ENCODE peak calls at places on chromosome 18, in nine cellular contexts. One of them, this sample, is unnamed.
A peak's percentile ranks its signal among the peaks of the same experiment; 100 is the strongest.

GRCh38 chr18:58762781-58763171 is 91.5 kb downstream of the MALT1 start:
- DNase-seq in SK-N-SH: no peak
- DNase-seq in endothelial cell of umbilical vein: no peak
- DNase-seq in GM12878: no peak
- DNase-seq in K562: no peak
- DNase-seq in A549: no peak
- DNase-seq in H1: no peak
- DNase-seq in HepG2: no peak
- DNase-seq in HCT116: no peak
- DNase-seq in this sample: peak; percentile 61

GRCh38 chr18:43193336-43193735 is 77.9 kb upstream of the RIT2 start:
- DNase-seq in GM12878: no peak
- DNase-seq in K562: no peak
- DNase-seq in A549: no peak
- DNase-seq in endothelial cell of umbilical vein: no peak
- DNase-seq in HepG2: no peak
- DNase-seq in HCT116: no peak
- DNase-seq in SK-N-SH: no peak
- DNase-seq in H1: no peak
- DNase-seq in this sample: no peak

GRCh38 chr18:70015127-70015526 is 67.5 kb upstream of the CD226 start:
- DNase-seq in A549: no peak
- DNase-seq in GM12878: no peak
- DNase-seq in endothelial cell of umbilical vein: no peak
- DNase-seq in HCT116: no peak
- DNase-seq in K562: no peak
- DNase-seq in H1: no peak
- DNase-seq in HepG2: no peak
- DNase-seq in SK-N-SH: no peak
- DNase-seq in this sample: no peak

GRCh38 chr18:74493689-74494088 is 2.5 kb upstream of the CNDP2 start:
- DNase-seq in H1: peak; percentile 42
- DNase-seq in K562: no peak
- DNase-seq in HCT116: peak; percentile 35
- DNase-seq in GM12878: no peak
- DNase-seq in endothelial cell of umbilical vein: peak; percentile 54
- DNase-seq in HepG2: peak; percentile 68
- DNase-seq in SK-N-SH: no peak
- DNase-seq in A549: peak; percentile 14
- DNase-seq in this sample: peak; percentile 58

GRCh38 chr18:54444309-54444914 is 86.7 kb downstream of the C18orf54 start:
- DNase-seq in GM12878: no peak
- DNase-seq in H1: peak; percentile 81
- DNase-seq in SK-N-SH: peak; percentile 39
- DNase-seq in HCT116: peak; percentile 60
- DNase-seq in HepG2: peak; percentile 32
- DNase-seq in A549: peak; percentile 6
- DNase-seq in K562: peak; percentile 26
- DNase-seq in endothelial cell of umbilical vein: peak; percentile 66
- DNase-seq in this sample: peak; percentile 55

GRCh38 chr18:22547807-22548561 is 130.3 kb upstream of the CTAGE1 start:
- DNase-seq in GM12878: no peak
- DNase-seq in A549: no peak
- DNase-seq in HCT116: no peak
- DNase-seq in HepG2: no peak
- DNase-seq in K562: no peak
- DNase-seq in SK-N-SH: no peak
- DNase-seq in H1: no peak
- DNase-seq in endothelial cell of umbilical vein: no peak
- DNase-seq in this sample: no peak

GRCh38 chr18:36769172-36769571 is 59.6 kb downstream of the TPGS2 start:
- DNase-seq in endothelial cell of umbilical vein: no peak
- DNase-seq in A549: no peak
- DNase-seq in GM12878: no peak
- DNase-seq in SK-N-SH: no peak
- DNase-seq in HCT116: no peak
- DNase-seq in H1: no peak
- DNase-seq in K562: no peak
- DNase-seq in HepG2: no peak
- DNase-seq in this sample: no peak

GRCh38 chr18:76679877-76680276 is 142.5 kb upstream of the ZNF236 start:
- DNase-seq in HCT116: no peak
- DNase-seq in endothelial cell of umbilical vein: no peak
- DNase-seq in SK-N-SH: no peak
- DNase-seq in HepG2: no peak
- DNase-seq in A549: no peak
- DNase-seq in H1: no peak
- DNase-seq in GM12878: no peak
- DNase-seq in K562: no peak
- DNase-seq in this sample: no peak

GRCh38 chr18:68330658-68331057 is 384.2 kb downstream of the TMX3 start:
- DNase-seq in SK-N-SH: no peak
- DNase-seq in H1: no peak
- DNase-seq in K562: no peak
- DNase-seq in HepG2: no peak
- DNase-seq in HCT116: no peak
- DNase-seq in A549: no peak
- DNase-seq in GM12878: no peak
- DNase-seq in endothelial cell of umbilical vein: no peak
- DNase-seq in this sample: no peak

GRCh38 chr18:76098728-76099514 is 396.1 kb downstream of the ZNF516 start:
- DNase-seq in SK-N-SH: no peak
- DNase-seq in K562: no peak
- DNase-seq in HCT116: no peak
- DNase-seq in A549: no peak
- DNase-seq in endothelial cell of umbilical vein: no peak
- DNase-seq in HepG2: no peak
- DNase-seq in GM12878: no peak
- DNase-seq in H1: no peak
- DNase-seq in this sample: peak; percentile 7

GRCh38 chr18:354003-354402 is 86.2 kb upstream of the THOC1 start:
- DNase-seq in K562: no peak
- DNase-seq in HepG2: no peak
- DNase-seq in HCT116: no peak
- DNase-seq in SK-N-SH: no peak
- DNase-seq in GM12878: no peak
- DNase-seq in H1: no peak
- DNase-seq in A549: no peak
- DNase-seq in endothelial cell of umbilical vein: no peak
- DNase-seq in this sample: no peak

GRCh38 chr18:28048612-28049011 is 128.3 kb downstream of the CDH2 start:
- DNase-seq in H1: no peak
- DNase-seq in K562: no peak
- DNase-seq in SK-N-SH: no peak
- DNase-seq in HCT116: no peak
- DNase-seq in GM12878: no peak
- DNase-seq in endothelial cell of umbilical vein: no peak
- DNase-seq in A549: no peak
- DNase-seq in HepG2: no peak
- DNase-seq in this sample: no peak

GRCh38 chr18:58584219-58585127 is 44.4 kb downstream of the ALPK2 start:
- DNase-seq in endothelial cell of umbilical vein: no peak
- DNase-seq in K562: no peak
- DNase-seq in H1: no peak
- DNase-seq in SK-N-SH: no peak
- DNase-seq in HCT116: no peak
- DNase-seq in GM12878: no peak
- DNase-seq in A549: no peak
- DNase-seq in HepG2: no peak
- DNase-seq in this sample: no peak

GRCh38 chr18:7576685-7577084 is 9.6 kb downstream of the PTPRM start:
- DNase-seq in A549: no peak
- DNase-seq in SK-N-SH: no peak
- DNase-seq in endothelial cell of umbilical vein: no peak
- DNase-seq in GM12878: no peak
- DNase-seq in H1: no peak
- DNase-seq in HCT116: no peak
- DNase-seq in HepG2: no peak
- DNase-seq in K562: no peak
- DNase-seq in this sample: no peak

GRCh38 chr18:9120796-9121195 is 15.8 kb upstream of the ANKRD12 start:
- DNase-seq in K562: no peak
- DNase-seq in endothelial cell of umbilical vein: no peak
- DNase-seq in GM12878: no peak
- DNase-seq in SK-N-SH: no peak
- DNase-seq in A549: no peak
- DNase-seq in HCT116: no peak
- DNase-seq in HepG2: no peak
- DNase-seq in H1: no peak
- DNase-seq in this sample: no peak

DNA sequence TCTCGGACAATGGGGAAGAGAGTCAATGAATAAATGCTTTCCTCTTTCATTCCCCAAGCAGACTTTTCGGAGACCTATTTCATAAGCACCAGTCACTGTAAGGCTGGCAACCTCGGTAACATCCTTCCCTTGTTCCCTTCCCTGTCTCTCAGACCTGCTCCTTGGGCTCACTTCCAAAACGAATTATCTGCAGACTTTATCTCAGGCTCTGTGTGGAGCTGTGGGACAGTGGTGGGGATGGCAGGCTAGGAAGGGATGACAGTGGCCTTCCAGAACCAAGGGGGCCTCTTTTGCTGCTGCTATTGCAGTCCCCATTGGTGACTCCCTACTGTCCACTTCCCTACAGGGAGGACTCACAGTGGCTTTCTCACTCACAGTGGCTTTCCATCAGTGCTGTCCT is 185.6 kb upstream of the MEX3C start:
- DNase-seq in SK-N-SH: no peak
- DNase-seq in K562: no peak
- DNase-seq in GM12878: no peak
- DNase-seq in HepG2: no peak
- DNase-seq in HCT116: no peak
- DNase-seq in endothelial cell of umbilical vein: no peak
- DNase-seq in A549: no peak
- DNase-seq in H1: no peak
- DNase-seq in this sample: no peak
- H3K4me3 ChIP-seq in SK-N-SH: no peak overlapping the region
- H3K4me3 ChIP-seq in K562: no peak overlapping the region
- H3K4me3 ChIP-seq in GM12878: no peak overlapping the region
- H3K4me3 ChIP-seq in HepG2: no peak overlapping the region
- H3K4me3 ChIP-seq in HCT116: no peak overlapping the region
- H3K4me3 ChIP-seq in endothelial cell of umbilical vein: no peak overlapping the region
- H3K4me3 ChIP-seq in A549: no peak overlapping the region
- H3K4me3 ChIP-seq in H1: no peak overlapping the region
- H3K4me3 ChIP-seq in this sample: no peak overlapping the region

DNA sequence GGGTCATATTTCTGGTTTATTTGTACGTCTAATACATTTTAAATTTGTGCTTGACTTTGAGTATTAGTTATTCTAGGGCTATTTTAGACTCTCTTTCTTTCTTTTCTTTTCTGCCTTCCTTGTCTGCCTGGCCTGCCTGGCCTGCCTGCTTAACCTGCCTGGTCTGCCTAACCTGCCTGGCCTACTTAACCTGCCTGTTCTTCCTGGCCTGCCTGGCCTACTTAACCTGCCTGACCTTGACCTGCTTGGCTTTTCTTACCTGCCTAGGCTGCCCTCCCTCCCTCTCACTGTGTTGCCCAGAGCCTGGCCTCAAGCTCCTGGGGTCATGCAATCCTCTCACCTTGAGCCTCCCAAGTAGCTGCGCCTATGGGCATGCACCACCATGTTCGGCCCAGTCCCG is 83.7 kb downstream of the PMAIP1 start:
- DNase-seq in SK-N-SH: no peak
- DNase-seq in K562: no peak
- DNase-seq in A549: no peak
- DNase-seq in GM12878: no peak
- DNase-seq in HCT116: no peak
- DNase-seq in HepG2: no peak
- DNase-seq in endothelial cell of umbilical vein: no peak
- DNase-seq in H1: no peak
- DNase-seq in this sample: no peak
- TF ChIP-seq MAX in SK-N-SH: no peak
- TF ChIP-seq MAX in K562: no peak
- TF ChIP-seq MAX in A549: no peak
- TF ChIP-seq MAX in GM12878: no peak
- TF ChIP-seq MAX in HCT116: no peak
- TF ChIP-seq MAX in HepG2: no peak
- TF ChIP-seq MAX in endothelial cell of umbilical vein: no peak
- TF ChIP-seq MAX in H1: no peak
- TF ChIP-seq MAX in this sample: no peak

GRCh38 chr18:13381331-13381730 is 162.8 kb downstream of the LDLRAD4 start:
- DNase-seq in A549: no peak
- DNase-seq in endothelial cell of umbilical vein: no peak
- DNase-seq in HCT116: no peak
- DNase-seq in HepG2: no peak
- DNase-seq in GM12878: no peak
- DNase-seq in K562: no peak
- DNase-seq in H1: no peak
- DNase-seq in SK-N-SH: no peak
- DNase-seq in this sample: no peak

GRCh38 chr18:13379062-13379800 is 160.7 kb downstream of the LDLRAD4 start:
- DNase-seq in HCT116: no peak
- DNase-seq in HepG2: no peak
- DNase-seq in endothelial cell of umbilical vein: no peak
- DNase-seq in A549: no peak
- DNase-seq in SK-N-SH: no peak
- DNase-seq in GM12878: no peak
- DNase-seq in H1: no peak
- DNase-seq in K562: no peak
- DNase-seq in this sample: no peak

GRCh38 chr18:13378150-13378549 is 159.6 kb downstream of the LDLRAD4 start:
- DNase-seq in HCT116: no peak
- DNase-seq in endothelial cell of umbilical vein: no peak
- DNase-seq in GM12878: no peak
- DNase-seq in HepG2: no peak
- DNase-seq in A549: no peak
- DNase-seq in H1: no peak
- DNase-seq in SK-N-SH: no peak
- DNase-seq in K562: no peak
- DNase-seq in this sample: no peak

GRCh38 chr18:13380671-13381070 is 162.1 kb downstream of the LDLRAD4 start:
- DNase-seq in GM12878: no peak
- DNase-seq in HCT116: no peak
- DNase-seq in A549: no peak
- DNase-seq in K562: no peak
- DNase-seq in endothelial cell of umbilical vein: no peak
- DNase-seq in H1: no peak
- DNase-seq in SK-N-SH: no peak
- DNase-seq in HepG2: no peak
- DNase-seq in this sample: no peak

GRCh38 chr18:13379930-13380665 is 161.5 kb downstream of the LDLRAD4 start:
- DNase-seq in GM12878: no peak
- DNase-seq in HCT116: no peak
- DNase-seq in HepG2: no peak
- DNase-seq in H1: no peak
- DNase-seq in A549: no peak
- DNase-seq in SK-N-SH: peak; percentile 78
- DNase-seq in endothelial cell of umbilical vein: peak; percentile 64
- DNase-seq in K562: no peak
- DNase-seq in this sample: no peak
- H3K4me3 ChIP-seq in GM12878: no peak overlapping the region
- H3K4me3 ChIP-seq in HCT116: no peak overlapping the region
- H3K4me3 ChIP-seq in HepG2: no peak overlapping the region
- H3K4me3 ChIP-seq in H1: no peak overlapping the region
- H3K4me3 ChIP-seq in A549: no peak overlapping the region
- H3K4me3 ChIP-seq in SK-N-SH: no peak overlapping the region
- H3K4me3 ChIP-seq in endothelial cell of umbilical vein: no peak overlapping the region
- H3K4me3 ChIP-seq in K562: no peak overlapping the region
- H3K4me3 ChIP-seq in this sample: no peak overlapping the region

GRCh38 chr18:3594760-3595241 is 144.8 kb downstream of the TGIF1 start:
- DNase-seq in K562: no peak
- DNase-seq in H1: no peak
- DNase-seq in HepG2: peak; percentile 30
- DNase-seq in SK-N-SH: no peak
- DNase-seq in A549: no peak
- DNase-seq in GM12878: no peak
- DNase-seq in endothelial cell of umbilical vein: no peak
- DNase-seq in HCT116: no peak
- DNase-seq in this sample: peak; percentile 15
- TF ChIP-seq MAX in K562: no peak
- TF ChIP-seq MAX in H1: no peak
- TF ChIP-seq MAX in HepG2: peak; percentile 44
- TF ChIP-seq MAX in SK-N-SH: no peak
- TF ChIP-seq MAX in A549: no peak
- TF ChIP-seq MAX in GM12878: no peak
- TF ChIP-seq MAX in endothelial cell of umbilical vein: no peak
- TF ChIP-seq MAX in HCT116: no peak
- TF ChIP-seq MAX in this sample: no peak

This sample was measured in NB4.